ENCODE peak calls at places on chromosomes 11 and 22, in nine cellular contexts. E, U, L, F, G, S, V, D and M are unnamed samples.

GRCh38 chr11:31968774-31969433 is 122.0 kb upstream of the RCN1 start:
- DNase-seq in E (peak; percentile 61), U (no peak), L (peak; percentile 61), F (no peak), G (no peak), S (no peak), V (no peak), D (no peak), M (peak; percentile 94)

GRCh38 chr11:131052367-131052766 is 136.1 kb upstream of the SNX19 start:
- DNase-seq in E (no peak), U (no peak), L (no peak), F (no peak), G (no peak), S (no peak), V (no peak), D (no peak), M (no peak)

GRCh38 chr11:33064033-33064825 is 24.9 kb downstream of the TCP11L1 start:
- DNase-seq in E (no peak), U (no peak), L (no peak), F (no peak), G (no peak), S (peak; percentile 18), V (no peak), D (no peak), M (peak; percentile 29)

GRCh38 chr11:17722000-17722643 is 2.8 kb downstream of the MYOD1 start:
- DNase-seq in E (peak; percentile 11), U (no peak), L (no peak), F (no peak), G (no peak), S (peak; percentile 82), V (no peak), D (no peak), M (peak; percentile 56)

GRCh38 chr11:116052603-116053537 is 548.7 kb upstream of the CADM1 start:
- DNase-seq in E (no peak), U (no peak), L (no peak), F (no peak), G (no peak), S (peak; percentile 40), V (no peak), D (no peak), M (no peak)

GRCh38 chr22:25536578-25536977 is 27.9 kb upstream of the GRK3 start:
- DNase-seq in E (no peak), U (no peak), L (no peak), F (no peak), G (no peak), S (no peak), V (no peak), D (no peak), M (peak; percentile 16)

GRCh38 chr22:31605851-31606585 is 56.0 kb downstream of the PISD start:
- DNase-seq in E (no peak), U (no peak), L (no peak), F (no peak), G (no peak), S (no peak), V (no peak), D (no peak), M (no peak)

GRCh38 chr11:27464155-27464759 is 8.3 kb downstream of the LGR4 start:
- DNase-seq in E (peak; percentile 44), U (no peak), L (no peak), F (peak; percentile 63), G (no peak), S (peak; percentile 55), V (no peak), D (no peak), M (peak; percentile 53)

GRCh38 chr11:1083621-1084551 is 9.2 kb downstream of the MUC2 start:
- DNase-seq in E (no peak), U (no peak), L (no peak), F (no peak), G (no peak), S (no peak), V (no peak), D (no peak), M (no peak)

GRCh38 chr11:86737223-86737622 is 63.1 kb upstream of the PRSS23 start:
- DNase-seq in E (no peak), U (no peak), L (no peak), F (no peak), G (no peak), S (no peak), V (no peak), D (no peak), M (no peak)

GRCh38 chr11:117638913-117639543 is 158.0 kb downstream of the DSCAML1 start:
- DNase-seq in E (no peak), U (no peak), L (no peak), F (no peak), G (no peak), S (no peak), V (no peak), D (no peak), M (no peak)

GRCh38 chr11:131601586-131601985 is 231.2 kb downstream of the NTM start:
- DNase-seq in E (no peak), U (no peak), L (no peak), F (no peak), G (no peak), S (no peak), V (no peak), D (no peak), M (peak; percentile 73)

GRCh38 chr22:26986884-26987283 is 329.5 kb downstream of the MIAT start:
- DNase-seq in E (no peak), U (no peak), L (no peak), F (peak; percentile 16), G (no peak), S (no peak), V (no peak), D (no peak), M (no peak)

GRCh38 chr11:795638-796564 is 2.2 kb downstream of the SLC25A22 start:
- DNase-seq in E (peak; percentile 89), U (peak; percentile 55), L (peak; percentile 70), F (peak; percentile 93), G (peak; percentile 46), S (peak; percentile 57), V (peak; percentile 73), D (peak; percentile 95), M (peak; percentile 96)

GRCh38 chr22:17997456-17997855 is 26.9 kb downstream of the MICAL3 start:
- DNase-seq in E (no peak), U (no peak), L (no peak), F (peak; percentile 42), G (no peak), S (no peak), V (no peak), D (no peak), M (peak; percentile 69)

GRCh38 chr11:19419021-19419750 is 178.4 kb upstream of the E2F8 start:
- DNase-seq in E (peak; percentile 89), U (no peak), L (peak; percentile 56), F (peak; percentile 90), G (no peak), S (peak; percentile 13), V (no peak), D (no peak), M (peak; percentile 46)

DNA sequence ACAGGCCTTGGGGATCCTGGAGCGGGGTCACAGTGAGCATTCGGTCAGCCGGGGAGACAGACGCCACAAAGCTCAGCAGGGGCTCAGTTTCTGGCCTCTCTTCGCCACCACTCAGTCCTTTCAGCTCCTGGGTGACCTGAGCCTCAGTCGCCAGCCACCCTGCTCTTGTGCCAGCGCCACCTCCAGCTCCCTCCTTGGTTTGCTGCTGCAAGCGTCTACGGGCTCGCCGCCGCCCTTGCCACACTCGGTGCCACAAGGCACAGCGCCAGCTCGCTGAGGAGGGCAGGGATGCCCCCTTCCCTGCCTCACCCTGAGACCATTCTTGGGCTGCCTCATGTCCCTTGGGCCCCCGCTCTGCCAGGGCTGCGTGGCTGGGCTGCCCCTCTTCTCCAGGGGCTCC is 1.5 kb upstream of the EEF1G start:
- DNase-seq in E (no peak), U (no peak), L (no peak), F (no peak), G (no peak), S (no peak), V (no peak), D (no peak), M (peak; percentile 52)
- H3K4me3 ChIP-seq in E (peak overlapping the region; percentile 53), U (peak overlapping the region; percentile 88), L (peak overlapping the region; percentile 62), F (peak overlapping the region; percentile 91), G (peak overlapping the region; percentile 39), S (peak overlapping the region; percentile 65), V (no peak overlapping the region), D (peak overlapping the region; percentile 81), M (peak overlapping the region; percentile 80)

GRCh38 chr11:64637346-64638016 is 46.5 kb downstream of the SLC22A12 start:
- DNase-seq in E (no peak), U (no peak), L (no peak), F (no peak), G (peak; percentile 26), S (no peak), V (no peak), D (no peak), M (peak; percentile 36)
- H3K4me3 ChIP-seq in E (no peak overlapping the region), U (no peak overlapping the region), L (no peak overlapping the region), F (no peak overlapping the region), G (no peak overlapping the region), S (peak overlapping the region; percentile 82), V (no peak overlapping the region), D (peak overlapping the region; percentile 24), M (no peak overlapping the region)

DNA sequence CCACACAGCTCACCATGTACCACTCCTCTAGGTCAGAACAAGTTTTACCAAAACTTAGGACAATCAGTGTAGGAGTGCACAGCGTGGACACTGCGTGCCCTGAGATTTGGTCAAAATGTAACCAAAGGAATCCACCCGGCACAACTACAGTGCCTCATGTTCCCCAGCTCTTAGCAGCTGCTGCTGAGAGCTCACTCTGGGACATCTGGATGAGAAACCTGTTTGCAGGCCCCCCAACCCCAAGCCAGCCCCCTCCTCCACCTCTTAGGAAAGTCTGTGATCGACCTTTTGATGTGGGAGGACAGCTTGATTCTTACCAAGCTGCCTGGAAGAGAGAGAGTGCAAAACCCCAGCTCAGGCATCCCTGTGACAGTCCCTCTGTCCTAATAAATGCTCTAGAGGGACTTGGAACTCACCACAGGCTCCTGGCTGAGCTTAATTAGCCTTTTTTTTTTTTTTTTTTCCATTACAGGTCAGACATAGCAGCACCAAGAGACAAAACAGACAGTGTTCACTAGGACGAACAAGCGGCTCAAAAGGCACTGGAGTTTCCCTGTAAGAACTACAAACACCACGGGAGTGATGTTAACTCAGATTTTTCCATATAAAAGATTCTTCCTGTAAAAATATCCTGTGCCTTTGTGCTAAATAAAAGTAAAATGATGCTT is 101.2 kb upstream of the AKIP1 start:
- DNase-seq in E (no peak), U (no peak), L (no peak), F (peak; percentile 55), G (peak; percentile 35), S (no peak), V (no peak), D (no peak), M (peak; percentile 33)
- H3K4me3 ChIP-seq in E (peak overlapping the region; percentile 51), U (peak overlapping the region; percentile 64), L (peak overlapping the region; percentile 69), F (peak overlapping the region; percentile 89), G (peak overlapping the region; percentile 64), S (peak overlapping the region; percentile 82), V (no peak overlapping the region), D (peak overlapping the region; percentile 70), M (peak overlapping the region; percentile 72)

DNA sequence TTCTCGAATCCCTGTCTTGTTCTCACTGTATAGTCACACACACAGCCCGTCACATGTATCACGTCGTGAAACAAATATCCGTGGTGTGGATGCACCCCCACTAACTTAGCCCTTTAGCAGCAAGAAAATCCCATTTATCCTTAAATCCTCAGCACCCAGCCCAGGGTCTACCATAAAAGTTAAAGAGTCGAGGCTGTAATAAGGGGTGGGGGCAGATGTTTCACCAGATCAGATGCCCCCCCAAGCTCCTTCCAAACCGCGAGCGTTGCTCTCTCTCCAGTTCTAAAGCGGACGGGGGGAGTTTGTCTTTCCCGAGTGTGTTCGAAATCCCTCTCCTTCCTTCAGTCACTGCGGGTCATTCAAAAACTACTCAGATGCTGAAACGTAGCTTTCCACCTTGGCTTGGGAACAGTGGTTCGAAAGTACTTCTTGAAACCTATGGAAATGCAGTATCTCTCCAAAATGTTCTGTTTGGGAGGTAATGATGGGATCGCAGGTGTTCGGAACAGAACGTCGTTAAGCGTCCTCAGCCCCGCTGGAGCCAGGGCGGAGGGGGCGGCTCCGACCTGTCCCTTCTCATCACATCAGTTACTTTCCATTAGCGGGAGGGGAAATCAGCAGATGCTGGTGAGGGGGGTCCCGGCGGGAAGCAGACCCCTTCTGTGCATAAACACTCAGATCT is 156.2 kb downstream of the BRD1 start:
- DNase-seq in E (no peak), U (no peak), L (no peak), F (no peak), G (no peak), S (no peak), V (no peak), D (no peak), M (no peak)
- H3K4me3 ChIP-seq in E (no peak overlapping the region), U (peak overlapping the region; percentile 46), L (no peak overlapping the region), F (no peak overlapping the region), G (no peak overlapping the region), S (no peak overlapping the region), V (no peak overlapping the region), D (peak overlapping the region; percentile 45), M (no peak overlapping the region)